ENCODE peak calls at places on chromosomes 12 and 14, in five cellular contexts. E, L, O, S and D are unnamed samples. For H3K4me1, the result is how much of the 10 kb centered on the place peaks cover.

GRCh38 chr12:128800606-128801005 is 23.2 kb downstream of the SLC15A4 start:
- DNase-seq in E (no peak), L (no peak), O (no peak), S (no peak), D (no peak)

GRCh38 chr14:90883197-90883596 is 67.0 kb upstream of the TTC7B start:
- DNase-seq in E (no peak), L (no peak), O (no peak), S (no peak), D (no peak)

GRCh38 chr12:2003676-2004112 is 563 bp downstream of the DCP1B start:
- DNase-seq in E (peak), L (peak), O (no peak), S (no peak), D (no peak)

GRCh38 chr12:102419094-102419764 is 61.1 kb downstream of the IGF1 start:
- DNase-seq in E (no peak), L (no peak), O (no peak), S (no peak), D (no peak)

GRCh38 chr12:53754196-53754595 is 2.4 kb upstream of the CISTR start:
- DNase-seq in E (no peak), L (no peak), O (no peak), S (no peak), D (no peak)

GRCh38 chr12:26317942-26318565 is 122.7 kb downstream of the SSPN start:
- DNase-seq in E (peak), L (peak), O (no peak), S (no peak), D (no peak)

GRCh38 chr14:92666251-92666650 is 82.2 kb downstream of the LGMN start:
- DNase-seq in E (no peak), L (no peak), O (no peak), S (no peak), D (no peak)

GRCh38 chr12:19496249-19497208 is 57.2 kb downstream of the AEBP2 start:
- DNase-seq in E (no peak), L (no peak), O (no peak), S (no peak), D (no peak)

GRCh38 chr14:105913861-105914260 is 387.5 kb downstream of the TMEM121 start:
- DNase-seq in E (no peak), L (no peak), O (no peak), S (no peak), D (no peak)

GRCh38 chr12:63967781-63968180 is 123.3 kb downstream of the SRGAP1 start:
- DNase-seq in E (peak), L (no peak), O (no peak), S (no peak), D (no peak)

DNA sequence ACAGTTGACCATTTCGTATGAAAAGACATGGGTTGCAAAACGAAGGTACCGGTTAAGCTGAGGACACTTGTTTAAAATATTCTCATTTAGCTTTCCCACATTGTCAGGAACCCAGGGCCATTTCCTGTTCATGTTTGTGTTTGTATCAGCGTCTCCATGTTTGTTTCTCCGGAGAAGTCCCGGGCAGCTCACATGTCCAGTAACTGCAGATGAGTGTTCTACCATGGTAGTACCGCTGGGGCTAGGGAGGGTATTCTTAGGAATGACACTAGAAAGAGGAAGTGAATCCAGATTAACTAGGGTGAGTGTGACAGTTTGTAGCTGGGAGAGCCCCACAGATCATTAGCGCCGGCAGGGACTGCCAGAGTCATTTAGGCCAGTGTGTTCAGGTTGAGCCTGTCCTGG is 50.0 kb upstream of the EVL start:
- DNase-seq in E (peak), L (no peak), O (no peak), S (no peak), D (no peak)
- TF ChIP-seq CTCF in E (no peak), L (no peak), O (no peak), S (no peak), D (no peak)

GRCh38 chr12:50353869-50354593 is 42.4 kb downstream of the FAM186A start:
- DNase-seq in E (peak), L (no peak), O (no peak), S (no peak), D (no peak)
- H3K4me3 ChIP-seq in E (peak), L (no peak), O (no peak), S (no peak), D (no peak)

DNA sequence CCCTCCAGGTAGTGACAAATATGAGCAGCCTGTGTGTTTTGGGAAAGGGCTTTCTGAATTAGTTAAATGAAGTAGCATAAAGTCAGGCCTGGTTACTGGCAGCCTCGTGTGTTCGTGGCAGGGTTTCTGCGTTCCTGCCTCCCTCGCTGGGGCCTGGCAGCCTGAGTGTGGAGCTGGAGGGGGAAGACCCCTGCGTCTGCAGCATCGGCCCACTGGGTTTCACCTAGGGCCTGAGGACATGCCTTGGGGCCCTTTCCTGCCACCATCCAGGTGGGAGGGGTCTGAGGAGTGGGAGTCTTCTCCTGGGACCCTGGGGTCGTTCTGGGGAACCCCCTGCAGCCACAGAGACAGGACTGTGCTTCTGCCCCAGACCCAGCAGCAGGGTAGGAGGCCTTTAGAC is 20.4 kb upstream of the AMN start:
- DNase-seq in E (no peak), L (no peak), O (no peak), S (no peak), D (no peak)
- H3K4me1 ChIP-seq in E (under half), L (under half), O (under half), S (under half), D (under half)

DNA sequence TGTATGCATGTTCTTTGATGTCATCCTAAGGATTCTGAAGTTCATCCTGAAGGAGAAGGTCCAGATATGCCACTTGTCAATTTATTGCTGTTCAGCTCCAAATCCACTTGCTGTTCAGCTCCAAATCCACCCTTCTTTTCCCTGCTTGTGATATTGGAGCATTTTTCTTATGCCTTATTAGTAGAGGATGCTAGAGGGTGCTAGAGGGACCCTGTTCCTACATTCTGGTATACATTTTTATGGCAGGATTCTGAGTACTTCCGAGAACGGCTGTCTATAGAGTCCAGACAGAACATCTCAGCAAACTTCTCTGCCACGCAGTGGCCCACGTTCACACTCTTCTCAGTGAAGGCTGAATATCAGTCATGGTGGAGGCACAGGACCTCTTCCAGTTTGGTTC is 406.7 kb downstream of the NOVA1 start:
- DNase-seq in E (no peak), L (no peak), O (no peak), S (no peak), D (no peak)
- TF ChIP-seq CTCF in E (no peak), L (no peak), O (no peak), S (no peak), D (no peak)

GRCh38 chr12:103924761-103925641 is 5.2 kb upstream of the HSP90B1 start:
- DNase-seq in E (peak), L (peak), O (no peak), S (no peak), D (no peak)
- H3K4me3 ChIP-seq in E (no peak), L (no peak), O (no peak), S (no peak), D (no peak)

GRCh38 chr14:104798300-104799238 is 2.3 kb upstream of the ZBTB42 start:
- DNase-seq in E (no peak), L (no peak), O (no peak), S (no peak), D (no peak)

GRCh38 chr14:104797112-104798044 is 1.8 kb upstream of the AKT1 start:
- DNase-seq in E (no peak), L (no peak), O (peak), S (no peak), D (no peak)

GRCh38 chr14:104799657-104800599 is 973 bp upstream of the ZBTB42 start:
- DNase-seq in E (peak), L (peak), O (peak), S (peak), D (peak)

GRCh38 chr14:104800600-104801283 is at the start of gene ZBTB42:
- DNase-seq in E (peak), L (peak), O (peak), S (peak), D (peak)

GRCh38 chr14:104799239-104799599 is 1.7 kb upstream of the ZBTB42 start:
- DNase-seq in E (no peak), L (no peak), O (no peak), S (no peak), D (no peak)
- H3K4me1 ChIP-seq in E (under half), L (under half), O (under half), S (under half), D (under half)

DNA sequence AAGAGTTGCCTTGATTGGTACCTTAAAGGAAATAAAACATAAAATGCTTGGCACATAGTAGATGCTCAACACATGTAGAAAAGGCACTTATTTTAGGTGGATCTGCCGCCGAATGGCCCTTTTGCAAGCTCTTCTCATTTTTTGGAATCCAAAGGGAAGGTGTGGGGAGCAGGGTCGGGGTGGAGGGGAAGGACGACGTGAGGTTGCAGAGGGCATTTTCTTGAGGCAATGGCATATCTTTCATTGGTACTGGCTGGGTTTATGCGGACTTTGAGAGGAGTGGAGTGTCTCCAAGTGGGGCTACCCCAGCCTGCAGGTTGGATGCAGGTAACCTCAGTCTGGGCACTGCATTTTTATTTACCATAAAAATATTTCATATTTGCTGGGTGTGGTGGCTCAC is 8.1 kb downstream of the RTL1 start:
- DNase-seq in E (no peak), L (no peak), O (no peak), S (peak), D (no peak)
- TF ChIP-seq CTCF in E (no peak), L (no peak), O (no peak), S (no peak), D (no peak)

GRCh38 chr12:124422570-124423523 is 128.0 kb downstream of the RFLNA start:
- DNase-seq in E (peak), L (peak), O (peak), S (peak), D (no peak)

GRCh38 chr12:124420041-124420765 is 125.3 kb downstream of the RFLNA start:
- DNase-seq in E (no peak), L (no peak), O (no peak), S (no peak), D (no peak)

GRCh38 chr12:124419292-124420040 is 124.6 kb downstream of the RFLNA start:
- DNase-seq in E (peak), L (no peak), O (no peak), S (no peak), D (no peak)

GRCh38 chr12:124422142-124422569 is 127.3 kb downstream of the RFLNA start:
- DNase-seq in E (no peak), L (peak), O (peak), S (peak), D (no peak)

GRCh38 chr12:124420972-124421674 is 126.2 kb downstream of the RFLNA start:
- DNase-seq in E (no peak), L (no peak), O (no peak), S (no peak), D (no peak)
- H3K4me3 ChIP-seq in E (no peak), L (no peak), O (no peak), S (peak), D (no peak)

DNA sequence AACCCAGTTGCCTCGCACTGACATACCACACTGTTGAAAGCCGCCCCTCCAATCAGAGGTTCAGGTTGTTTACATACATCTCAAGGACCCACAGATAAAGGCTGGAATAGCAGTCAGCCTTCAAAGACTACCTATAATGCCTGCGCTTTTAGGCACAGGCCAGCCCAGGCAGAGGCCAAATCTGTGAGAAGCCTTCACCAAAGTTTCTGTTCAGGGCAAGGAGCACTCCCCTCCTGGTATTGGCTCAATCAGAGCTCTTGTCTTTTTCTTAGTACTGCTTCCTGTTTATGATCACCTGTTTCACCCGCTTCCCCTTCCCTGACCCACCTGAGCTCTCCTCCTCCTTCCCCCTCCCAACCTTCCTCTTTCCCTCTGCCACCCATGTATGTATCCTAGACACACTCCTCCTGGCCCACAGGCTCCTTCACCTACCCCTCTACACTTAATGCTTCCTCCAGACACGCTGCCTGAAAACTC is 34.8 kb downstream of the DUSP16 start:
- DNase-seq in E (no peak), L (no peak), O (no peak), S (no peak), D (no peak)
- H3K4me1 ChIP-seq in E (under half), L (under half), O (under half), S (under half), D (under half)

DNA sequence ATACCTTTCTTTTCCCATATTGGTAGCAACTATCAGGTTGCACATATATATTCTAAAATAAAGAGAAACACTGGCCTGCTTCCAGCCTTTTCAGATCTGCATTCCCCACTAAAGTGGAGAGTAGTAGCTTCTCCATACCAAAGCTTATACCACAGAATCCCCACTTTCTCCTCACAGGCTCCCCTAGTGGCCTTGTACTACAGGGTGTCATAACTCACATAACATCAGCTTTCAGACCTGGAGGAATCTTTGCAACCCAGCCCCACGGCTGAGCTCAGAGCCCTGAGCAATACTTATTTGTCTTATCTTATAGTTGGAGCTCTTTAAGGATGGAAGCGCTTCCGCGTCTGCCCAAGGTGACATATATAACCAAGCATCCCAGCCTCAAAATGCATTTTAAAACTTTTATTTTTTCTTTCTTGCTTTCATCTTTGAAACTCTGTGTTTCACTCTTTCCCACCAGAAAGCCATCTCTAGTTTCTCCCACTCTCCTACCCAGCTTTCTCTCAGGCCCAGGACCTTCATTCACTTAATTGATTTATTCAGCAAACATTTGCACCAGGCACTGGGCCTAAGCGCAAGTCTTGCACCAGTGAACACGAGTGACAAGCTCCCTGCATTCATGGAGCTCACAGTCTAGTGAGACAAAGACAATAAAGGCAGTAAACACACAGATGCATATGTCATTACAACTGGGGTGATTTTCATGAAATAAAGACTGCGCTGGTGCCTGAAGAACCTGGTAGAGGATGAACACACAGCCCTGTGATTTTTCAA is 254.7 kb downstream of the IPO8 start:
- DNase-seq in E (peak), L (no peak), O (no peak), S (no peak), D (no peak)
- TF ChIP-seq CTCF in E (peak), L (peak), O (no peak), S (no peak), D (no peak)